ENCODE peak calls at places on chromosomes 5 and 9, in six cellular contexts. Q is Calu3, W is thoracic aorta, K is PC-3, E is ovary, F is neural crest cell. R is an unnamed sample.

GRCh38 chr5:66406761-66407289 is 189.4 kb upstream of the MAST4 start:
- DNase-seq in W (no peak), F (no peak), Q (no peak), E (no peak), K (no peak), R (no peak)

GRCh38 chr5:75706775-75707174 is 10.5 kb downstream of the POC5 start:
- DNase-seq in K (no peak), Q (no peak), F (no peak), W (no peak), E (no peak), R (no peak)

GRCh38 chr9:9494334-9494733 is 1118.5 kb downstream of the PTPRD start:
- DNase-seq in F (no peak), W (no peak), K (no peak), E (no peak), Q (no peak), R (no peak)

GRCh38 chr9:12775373-12775962 is 648 bp downstream of the LURAP1L start:
- DNase-seq in W (no peak), K (no peak), E (peak), Q (no peak), F (peak), R (no peak)

GRCh38 chr9:128913995-128914772 is 6.6 kb upstream of the PHYHD1 start:
- DNase-seq in W (no peak), Q (no peak), E (no peak), F (no peak), K (no peak), R (no peak)

GRCh38 chr9:88952086-88952615 is 39.1 kb upstream of the S1PR3 start:
- DNase-seq in W (no peak), E (no peak), K (no peak), F (no peak), Q (no peak), R (no peak)

GRCh38 chr5:171766875-171767274 is 18.7 kb upstream of the SMIM23 start:
- DNase-seq in W (no peak), K (no peak), F (no peak), Q (no peak), E (no peak), R (no peak)

GRCh38 chr5:179413086-179413690 is 67.9 kb upstream of the ADAMTS2 start:
- DNase-seq in Q (no peak), E (no peak), F (no peak), W (no peak), K (no peak), R (no peak)

GRCh38 chr9:92632641-92633040 is 37.3 kb downstream of the IPPK start:
- DNase-seq in K (no peak), Q (no peak), F (no peak), E (no peak), W (no peak), R (no peak)

GRCh38 chr5:179817071-179817840 is 3.4 kb upstream of the SQSTM1 start:
- DNase-seq in F (no peak), K (no peak), Q (no peak), E (peak), W (no peak), R (no peak)

GRCh38 chr9:69916950-69917349 is 96.3 kb downstream of the CFAP95 start:
- DNase-seq in K (peak), Q (no peak), E (no peak), F (no peak), W (no peak), R (no peak)

GRCh38 chr9:133970581-133970900 is 21.6 kb downstream of the VAV2 start:
- DNase-seq in K (no peak), E (no peak), W (no peak), Q (no peak), F (no peak), R (no peak)

GRCh38 chr9:82255533-82255932 is 267.0 kb downstream of the SPATA31D1 start:
- DNase-seq in Q (no peak), K (no peak), E (no peak), F (no peak), W (no peak), R (no peak)

GRCh38 chr5:139650031-139650688 is 2.0 kb downstream of the CXXC5 start:
- DNase-seq in E (no peak), F (peak), Q (no peak), W (no peak), K (no peak), R (peak)

GRCh38 chr5:3123763-3124157 is 372.3 kb upstream of the IRX2 start:
- DNase-seq in K (no peak), E (no peak), Q (no peak), W (no peak), F (no peak), R (no peak)

GRCh38 chr5:107682533-107682932 is 11.8 kb upstream of the EFNA5 start:
- DNase-seq in K (no peak), W (no peak), E (no peak), F (no peak), Q (no peak), R (no peak)

GRCh38 chr5:66440202-66440680 is 156.0 kb upstream of the MAST4 start:
- DNase-seq in W (no peak), F (no peak), E (no peak), Q (no peak), K (no peak), R (peak)

GRCh38 chr9:2213830-2214468 is 198.8 kb downstream of the SMARCA2 start:
- DNase-seq in F (no peak), W (no peak), E (no peak), Q (no peak), K (no peak), R (no peak)

GRCh38 chr9:75823136-75823535 is 67.3 kb upstream of the PCSK5 start:
- DNase-seq in Q (no peak), F (no peak), E (no peak), K (no peak), W (no peak), R (no peak)

GRCh38 chr9:7974335-7975005 is 174.9 kb upstream of the DMAC1 start:
- DNase-seq in E (no peak), Q (no peak), K (no peak), F (no peak), W (no peak), R (peak)

GRCh38 chr5:178866946-178867345 is 7.2 kb downstream of the ZNF354B start:
- DNase-seq in K (no peak), F (no peak), W (no peak), Q (no peak), E (no peak), R (peak)

GRCh38 chr9:18043978-18044377 is 430.0 kb upstream of the ADAMTSL1 start:
- DNase-seq in F (no peak), K (no peak), E (no peak), W (no peak), Q (no peak), R (no peak)

GRCh38 chr5:63194126-63194525 is 615.5 kb downstream of the LRRC70 start:
- DNase-seq in Q (no peak), K (no peak), W (no peak), E (no peak), F (no peak), R (no peak)

GRCh38 chr5:131280417-131280816 is 16.6 kb downstream of the CDC42SE2 start:
- DNase-seq in F (no peak), W (no peak), Q (no peak), K (no peak), E (no peak), R (no peak)

GRCh38 chr9:126652140-126652558 is 38.4 kb downstream of the LMX1B start:
- DNase-seq in E (no peak), F (no peak), K (no peak), W (no peak), Q (no peak), R (no peak)

GRCh38 chr5:51034501-51034900 is 348.7 kb upstream of the ISL1 start:
- DNase-seq in F (no peak), E (no peak), W (no peak), Q (no peak), K (no peak), R (no peak)

GRCh38 chr5:135535820-135536801 is at the start of gene NEUROG1:
- DNase-seq in W (no peak), E (no peak), K (no peak), F (peak), Q (no peak), R (no peak)

GRCh38 chr5:169826618-169827017 is 153.7 kb downstream of the INSYN2B start:
- DNase-seq in Q (no peak), E (no peak), F (no peak), K (peak), W (no peak), R (no peak)

GRCh38 chr9:72477862-72478564 is 43.4 kb upstream of the TMC1 start:
- DNase-seq in F (no peak), E (no peak), W (no peak), K (peak), Q (peak), R (peak)

GRCh38 chr9:109730228-109730627 is 49.8 kb upstream of the PALM2AKAP2 start:
- DNase-seq in Q (peak), K (peak), W (no peak), E (no peak), F (no peak), R (no peak)

GRCh38 chr9:21674894-21675293 is 127.5 kb upstream of the MTAP start:
- DNase-seq in W (no peak), F (no peak), K (peak), E (no peak), Q (no peak), R (no peak)

GRCh38 chr5:96885518-96886338 is 9.4 kb downstream of the ERAP2 start:
- DNase-seq in K (no peak), E (no peak), W (no peak), Q (no peak), F (no peak), R (peak)

GRCh38 chr5:173665326-173665725 is 48.9 kb upstream of the BOD1 start:
- DNase-seq in K (no peak), F (no peak), W (no peak), E (no peak), Q (no peak), R (no peak)

GRCh38 chr5:65479527-65479926 is 2.2 kb downstream of the ADAMTS6 start:
- DNase-seq in F (no peak), Q (no peak), W (no peak), K (no peak), E (no peak), R (no peak)

GRCh38 chr5:54310433-54311177 is at the start of gene ARL15:
- DNase-seq in Q (peak), F (peak), K (peak), E (peak), W (peak), R (peak)
- TF ChIP-seq CTCF in Q (no peak), F (no peak), K (no peak), E (peak), W (peak), R (no peak)

GRCh38 chr5:159231167-159231566 is 21.8 kb upstream of the RNF145 start:
- DNase-seq in F (no peak), W (no peak), K (no peak), E (no peak), Q (no peak), R (no peak)
- TF ChIP-seq CTCF in F (no peak), W (no peak), K (no peak), E (no peak), Q (no peak), R (no peak)

DNA sequence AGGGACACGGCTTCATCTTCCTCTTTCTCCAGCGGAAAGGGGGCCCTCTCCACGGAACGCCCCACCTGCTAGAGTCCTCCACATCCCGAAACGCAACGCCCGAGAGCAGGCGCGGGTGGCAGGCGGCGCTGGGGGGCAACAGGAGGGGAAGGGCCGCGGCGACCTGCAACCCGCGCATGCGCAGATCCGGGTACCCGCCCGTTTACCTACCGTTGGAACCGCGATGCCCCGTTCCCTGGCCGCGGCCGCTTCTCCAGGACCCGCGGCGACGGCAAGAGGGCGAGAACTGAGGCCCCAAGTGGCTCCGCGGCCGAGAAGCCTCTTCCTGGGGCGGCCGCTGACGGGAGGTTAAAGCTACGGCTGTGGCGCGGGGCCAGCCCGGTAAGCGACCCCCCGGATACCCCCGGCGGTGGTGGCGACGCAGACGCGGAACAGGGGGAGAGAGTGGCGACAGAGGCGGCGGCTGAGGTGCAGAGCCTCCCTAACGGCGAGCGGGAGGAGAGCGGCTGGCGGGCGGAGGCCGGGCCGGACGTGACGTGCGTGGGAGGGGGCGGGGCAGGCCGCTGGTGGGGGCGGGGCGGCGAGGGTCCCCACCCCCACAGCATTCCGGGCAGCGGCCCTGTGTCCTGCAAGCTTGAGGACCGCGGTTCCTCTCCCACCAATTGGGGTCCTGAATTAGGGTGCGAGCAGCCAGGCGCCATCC is at the start of gene FAM13B:
- DNase-seq in F (peak), W (peak), K (peak), Q (peak), E (peak), R (peak)
- TF ChIP-seq CTCF in F (peak), W (peak), K (no peak), Q (no peak), E (no peak), R (no peak)

DNA sequence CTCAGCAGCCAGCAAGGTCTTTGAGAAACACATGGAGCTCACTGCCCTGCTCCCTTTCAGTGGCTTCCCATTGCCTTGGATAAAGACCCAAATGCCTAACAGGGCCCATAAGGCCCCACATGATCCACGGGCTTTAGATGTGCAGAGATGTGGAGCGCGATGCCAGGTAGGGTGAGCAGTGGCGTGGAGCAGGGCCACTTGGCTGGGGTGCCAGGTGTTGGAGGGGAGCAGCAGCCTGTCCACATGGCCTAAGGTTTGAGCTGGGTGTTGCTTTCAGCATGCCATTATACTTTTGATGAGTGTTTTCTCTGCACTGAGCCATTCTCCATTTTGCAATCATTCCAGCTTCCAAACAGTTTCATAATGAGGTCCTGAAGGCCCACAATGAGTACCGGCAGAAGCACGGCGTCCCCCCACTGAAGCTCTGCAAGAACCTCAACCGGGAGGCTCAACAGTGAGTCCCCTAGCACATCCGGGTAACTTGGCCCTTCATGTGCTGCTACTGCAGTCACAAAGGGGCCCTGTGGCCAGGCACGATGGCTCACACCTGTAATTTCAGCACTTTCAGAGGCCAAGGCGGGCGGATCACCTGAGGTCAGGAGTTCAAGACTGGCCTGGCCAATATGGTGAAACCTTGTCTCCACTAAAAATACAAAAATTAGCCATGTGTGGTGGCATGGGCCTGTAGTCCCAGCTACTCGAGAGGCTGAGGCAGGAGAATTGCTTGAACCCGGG is 11.1 kb downstream of the GLIPR2 start:
- DNase-seq in W (no peak), Q (no peak), F (no peak), E (no peak), K (no peak), R (no peak)
- TF ChIP-seq CTCF in W (no peak), Q (no peak), F (no peak), E (no peak), K (no peak), R (no peak)

GRCh38 chr5:9851458-9851857 is 221.3 kb upstream of the TAS2R1 start:
- DNase-seq in Q (peak), K (peak), E (no peak), F (no peak), W (no peak), R (no peak)
- TF ChIP-seq CTCF in Q (peak), K (peak), E (no peak), F (peak), W (no peak), R (no peak)

GRCh38 chr5:15191012-15191411 is 309.0 kb upstream of the FBXL7 start:
- DNase-seq in E (no peak), K (no peak), Q (no peak), F (no peak), W (no peak), R (no peak)
- TF ChIP-seq CTCF in E (no peak), K (peak), Q (no peak), F (no peak), W (no peak), R (no peak)

GRCh38 chr5:115309751-115310370 is 13.4 kb upstream of the CCDC112 start:
- DNase-seq in K (peak), E (no peak), Q (no peak), W (no peak), F (no peak), R (peak)
- TF ChIP-seq CTCF in K (peak), E (peak), Q (peak), W (peak), F (peak), R (peak)

GRCh38 chr9:78004478-78005229 is 27.0 kb downstream of the GNAQ start:
- DNase-seq in F (no peak), K (peak), Q (peak), W (no peak), E (no peak), R (no peak)
- TF ChIP-seq CTCF in F (peak), K (peak), Q (no peak), W (peak), E (no peak), R (peak)

DNA sequence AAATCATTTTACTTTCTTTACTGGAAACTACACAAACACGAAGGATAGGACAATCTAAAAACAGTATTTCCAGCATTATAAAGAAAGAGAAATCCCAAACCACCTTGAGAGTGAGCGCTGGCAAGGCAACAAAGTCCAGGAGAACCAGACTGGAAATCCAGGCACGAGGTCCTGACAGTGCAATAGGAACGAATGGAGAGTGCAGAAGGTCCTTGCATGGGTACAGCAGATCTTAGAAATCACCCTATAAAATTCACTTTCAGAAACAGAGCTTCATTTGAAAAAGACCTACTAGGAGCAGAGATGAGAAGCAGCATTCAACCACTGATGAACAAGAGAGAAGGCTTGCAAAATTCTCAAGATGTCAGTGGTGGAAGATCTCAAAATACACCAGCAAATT is 133.7 kb upstream of the ST8SIA4 start:
- DNase-seq in F (no peak), E (no peak), K (no peak), Q (no peak), W (no peak), R (no peak)
- TF ChIP-seq CTCF in F (no peak), E (no peak), K (no peak), Q (no peak), W (no peak), R (no peak)

GRCh38 chr5:103258957-103259704 is 568 bp downstream of the MACIR start:
- DNase-seq in K (peak), Q (peak), E (peak), F (peak), W (no peak), R (peak)

GRCh38 chr5:103256178-103256577 is 2.4 kb upstream of the MACIR start:
- DNase-seq in E (no peak), F (no peak), K (peak), Q (no peak), W (no peak), R (peak)

GRCh38 chr5:103259705-103260355 is 1.3 kb downstream of the MACIR start:
- DNase-seq in K (peak), E (peak), F (no peak), W (no peak), Q (no peak), R (no peak)

GRCh38 chr5:103260951-103261350 is 2.4 kb downstream of the MACIR start:
- DNase-seq in W (no peak), Q (no peak), K (no peak), F (no peak), E (no peak), R (peak)

DNA sequence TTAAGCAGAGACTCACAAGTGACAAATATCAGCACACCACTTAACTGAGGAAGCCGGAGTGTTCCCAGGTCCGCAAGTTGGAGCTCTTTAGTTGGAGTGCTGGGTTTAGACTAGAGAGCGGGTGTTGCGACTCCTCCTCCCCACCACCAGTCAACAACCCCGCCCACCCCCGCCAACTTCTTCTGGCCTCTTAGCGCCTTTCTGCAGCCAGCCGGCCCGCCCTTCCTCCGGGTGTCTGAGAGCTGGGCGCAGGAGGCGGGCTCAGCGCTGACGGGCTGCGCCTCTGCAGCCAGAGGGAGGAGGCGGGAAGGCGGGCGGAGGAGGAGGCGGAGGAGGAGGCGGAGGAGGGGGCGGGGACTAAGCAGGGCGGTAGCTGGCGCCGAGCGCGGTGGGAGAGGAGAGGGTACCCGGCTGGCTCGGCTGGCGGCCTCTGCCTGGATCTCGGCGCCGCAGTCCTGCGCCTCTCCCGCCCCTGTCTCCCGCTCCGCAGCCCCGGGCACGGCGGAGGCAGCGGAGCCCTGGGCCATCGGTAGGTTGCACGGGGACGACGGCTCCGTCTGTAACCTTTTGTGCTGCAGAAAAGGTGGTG is at the start of gene MACIR:
- DNase-seq in W (peak), F (peak), E (peak), Q (peak), K (peak), R (peak)
- TF ChIP-seq CTCF in W (no peak), F (no peak), E (no peak), Q (no peak), K (peak), R (no peak)

R was measured in GM12865.